ENCODE peak calls at places on chromosomes 16 and 17, in four cellular contexts. One of them, this sample, is unnamed.

GRCh38 chr16:23155445-23156049 is 6.3 kb upstream of the USP31 start:
- DNase-seq in EL: no peak
- DNase-seq in mucosa of gallbladder: no peak
- DNase-seq in AG04449: no peak
- DNase-seq in this sample: peak; percentile 42

GRCh38 chr17:82380860-82381702 is 9.5 kb downstream of the UTS2R start:
- DNase-seq in mucosa of gallbladder: no peak
- DNase-seq in EL: no peak
- DNase-seq in AG04449: no peak
- DNase-seq in this sample: no peak

GRCh38 chr17:3928394-3928793 is 12.1 kb upstream of the P2RX1 start:
- DNase-seq in AG04449: no peak
- DNase-seq in mucosa of gallbladder: no peak
- DNase-seq in EL: no peak
- DNase-seq in this sample: peak; percentile 31

GRCh38 chr17:40705567-40705966 is 2.0 kb upstream of the KRT24 start:
- DNase-seq in mucosa of gallbladder: no peak
- DNase-seq in EL: no peak
- DNase-seq in AG04449: no peak
- DNase-seq in this sample: no peak

GRCh38 chr17:69434164-69434579 is 19.7 kb downstream of the MAP2K6 start:
- DNase-seq in AG04449: no peak
- DNase-seq in mucosa of gallbladder: no peak
- DNase-seq in EL: peak; percentile 9
- DNase-seq in this sample: no peak

GRCh38 chr17:70327723-70328122 is 158.4 kb downstream of the KCNJ2 start:
- DNase-seq in AG04449: no peak
- DNase-seq in mucosa of gallbladder: no peak
- DNase-seq in EL: no peak
- DNase-seq in this sample: no peak

GRCh38 chr17:66331038-66331816 is 28.8 kb downstream of the PRKCA start:
- DNase-seq in mucosa of gallbladder: no peak
- DNase-seq in AG04449: no peak
- DNase-seq in EL: no peak
- DNase-seq in this sample: no peak

GRCh38 chr17:75876938-75877751 is 1.2 kb downstream of the TRIM47 start:
- DNase-seq in AG04449: peak; percentile 73
- DNase-seq in mucosa of gallbladder: peak; percentile 88
- DNase-seq in EL: peak; percentile 97
- DNase-seq in this sample: peak; percentile 68

GRCh38 chr17:3963214-3964201 is 729 bp downstream of the ATP2A3 start:
- DNase-seq in EL: no peak
- DNase-seq in AG04449: no peak
- DNase-seq in mucosa of gallbladder: peak; percentile 19
- DNase-seq in this sample: no peak

GRCh38 chr16:5328546-5328945 is 231.0 kb upstream of the EEF2KMT start:
- DNase-seq in AG04449: no peak
- DNase-seq in EL: no peak
- DNase-seq in mucosa of gallbladder: no peak
- DNase-seq in this sample: no peak

GRCh38 chr16:30561212-30561816 is 3.1 kb upstream of the ZNF764 start:
- DNase-seq in mucosa of gallbladder: no peak
- DNase-seq in AG04449: no peak
- DNase-seq in EL: no peak
- DNase-seq in this sample: peak; percentile 48

GRCh38 chr16:56909484-56910113 is 22.3 kb upstream of the HERPUD1 start:
- DNase-seq in AG04449: no peak
- DNase-seq in EL: no peak
- DNase-seq in mucosa of gallbladder: no peak
- DNase-seq in this sample: no peak

GRCh38 chr17:81655378-81656117 is 794 bp downstream of the PDE6G start:
- DNase-seq in mucosa of gallbladder: no peak
- DNase-seq in EL: no peak
- DNase-seq in AG04449: no peak
- DNase-seq in this sample: no peak

GRCh38 chr17:42408076-42408475 is 15.0 kb downstream of the CAVIN1 start:
- DNase-seq in AG04449: no peak
- DNase-seq in mucosa of gallbladder: no peak
- DNase-seq in EL: no peak
- DNase-seq in this sample: peak; percentile 70

GRCh38 chr16:6375471-6376075 is 957.1 kb upstream of the RBFOX1 start:
- DNase-seq in EL: no peak
- DNase-seq in mucosa of gallbladder: no peak
- DNase-seq in AG04449: no peak
- DNase-seq in this sample: no peak

GRCh38 chr17:16551878-16552636 is 16.9 kb downstream of the ZNF287 start:
- DNase-seq in mucosa of gallbladder: no peak
- DNase-seq in EL: no peak
- DNase-seq in AG04449: no peak
- DNase-seq in this sample: no peak

GRCh38 chr17:58328195-58329034 is at the start of gene TSPOAP1:
- DNase-seq in mucosa of gallbladder: no peak
- DNase-seq in AG04449: no peak
- DNase-seq in EL: no peak
- DNase-seq in this sample: peak; percentile 86

GRCh38 chr17:9242983-9243382 is 221.7 kb downstream of the NTN1 start:
- DNase-seq in EL: no peak
- DNase-seq in AG04449: no peak
- DNase-seq in mucosa of gallbladder: no peak
- DNase-seq in this sample: no peak

GRCh38 chr17:9360610-9361571 is 214.7 kb downstream of the STX8 start:
- DNase-seq in EL: peak; percentile 84
- DNase-seq in AG04449: peak; percentile 61
- DNase-seq in mucosa of gallbladder: peak; percentile 11
- DNase-seq in this sample: no peak

GRCh38 chr17:42142371-42142896 is 12.4 kb downstream of the RAB5C start:
- DNase-seq in EL: peak; percentile 87
- DNase-seq in mucosa of gallbladder: no peak
- DNase-seq in AG04449: peak; percentile 56
- DNase-seq in this sample: no peak

GRCh38 chr16:1323296-1324239 is 9.9 kb upstream of the BAIAP3 start:
- DNase-seq in EL: no peak
- DNase-seq in mucosa of gallbladder: no peak
- DNase-seq in AG04449: no peak
- DNase-seq in this sample: no peak

GRCh38 chr17:2198917-2199316 is 104.7 kb downstream of the SMG6 start:
- DNase-seq in AG04449: no peak
- DNase-seq in mucosa of gallbladder: no peak
- DNase-seq in EL: peak; percentile 87
- DNase-seq in this sample: no peak

GRCh38 chr17:19656336-19656735 is 7.8 kb downstream of the ALDH3A2 start:
- DNase-seq in mucosa of gallbladder: no peak
- DNase-seq in EL: no peak
- DNase-seq in AG04449: no peak
- DNase-seq in this sample: no peak

GRCh38 chr16:68369168-68369567 is 58.3 kb downstream of the PRMT7 start:
- DNase-seq in AG04449: no peak
- DNase-seq in EL: no peak
- DNase-seq in mucosa of gallbladder: no peak
- DNase-seq in this sample: no peak

GRCh38 chr17:57158296-57158695 is 73.2 kb downstream of the AKAP1 start:
- DNase-seq in EL: no peak
- DNase-seq in AG04449: no peak
- DNase-seq in mucosa of gallbladder: no peak
- DNase-seq in this sample: no peak

GRCh38 chr16:728131-728889 is 1.4 kb downstream of the HAGHL start:
- DNase-seq in mucosa of gallbladder: peak; percentile 57
- DNase-seq in AG04449: no peak
- DNase-seq in EL: peak; percentile 83
- DNase-seq in this sample: peak; percentile 87